ENCODE peak calls at places on chromosomes 5 and 9, in ten cellular contexts. X, W, T, U, R, E, D, B, C and H are unnamed samples.

GRCh38 chr9:86637515-86637914 is 283.3 kb upstream of the TUT7 start:
- DNase-seq in X (no peak), W (no peak), T (peak; percentile 13), U (no peak), R (no peak), E (no peak), D (peak; percentile 40), B (peak; percentile 6), C (no peak), H (peak; percentile 27)

GRCh38 chr5:145936401-145937131 is at the start of gene SH3RF2:
- DNase-seq in X (peak; percentile 51), W (no peak), T (peak; percentile 49), U (peak; percentile 67), R (peak; percentile 65), E (peak; percentile 85), D (peak; percentile 11), B (peak; percentile 86), C (peak; percentile 91), H (peak; percentile 73)

GRCh38 chr9:96391021-96391765 is 7.7 kb upstream of the SLC35D2 start:
- DNase-seq in X (peak; percentile 17), W (no peak), T (peak; percentile 29), U (peak; percentile 96), R (peak; percentile 60), E (no peak), D (no peak), B (peak; percentile 65), C (peak; percentile 74), H (peak; percentile 60)

GRCh38 chr5:144133050-144133633 is 37.3 kb downstream of the YIPF5 start:
- DNase-seq in X (no peak), W (no peak), T (no peak), U (no peak), R (no peak), E (no peak), D (no peak), B (no peak), C (no peak), H (no peak)

GRCh38 chr9:89531766-89532165 is 33.9 kb upstream of the SEMA4D start:
- DNase-seq in X (no peak), W (no peak), T (no peak), U (no peak), R (no peak), E (no peak), D (no peak), B (no peak), C (no peak), H (peak; percentile 1)

GRCh38 chr5:64612349-64612961 is 77.8 kb upstream of the SHISAL2B start:
- DNase-seq in X (no peak), W (no peak), T (peak; percentile 48), U (peak; percentile 39), R (no peak), E (peak; percentile 48), D (peak; percentile 12), B (peak; percentile 76), C (no peak), H (peak; percentile 27)

GRCh38 chr5:90940227-90940995 is 381.8 kb downstream of the ADGRV1 start:
- DNase-seq in X (peak; percentile 20), W (no peak), T (no peak), U (no peak), R (no peak), E (no peak), D (no peak), B (peak; percentile 24), C (peak; percentile 40), H (no peak)

GRCh38 chr5:65481171-65481575 is 547 bp downstream of the ADAMTS6 start:
- DNase-seq in X (no peak), W (no peak), T (no peak), U (no peak), R (no peak), E (no peak), D (no peak), B (peak; percentile 64), C (no peak), H (no peak)

GRCh38 chr5:14257995-14258403 is 114.9 kb downstream of the TRIO start:
- DNase-seq in X (no peak), W (no peak), T (no peak), U (no peak), R (no peak), E (no peak), D (no peak), B (no peak), C (no peak), H (no peak)

GRCh38 chr5:138789771-138790242 is 36.6 kb downstream of the CTNNA1 start:
- DNase-seq in X (no peak), W (no peak), T (no peak), U (peak; percentile 52), R (no peak), E (peak; percentile 37), D (peak; percentile 39), B (peak; percentile 50), C (no peak), H (no peak)

GRCh38 chr5:144487207-144487606 is 316.5 kb downstream of the KCTD16 start:
- DNase-seq in X (no peak), W (no peak), T (no peak), U (no peak), R (no peak), E (no peak), D (no peak), B (no peak), C (no peak), H (no peak)

GRCh38 chr5:11584008-11584407 is 320.2 kb downstream of the CTNND2 start:
- DNase-seq in X (no peak), W (no peak), T (no peak), U (no peak), R (no peak), E (no peak), D (no peak), B (no peak), C (no peak), H (no peak)

GRCh38 chr5:124402144-124402581 is 344.3 kb downstream of the ZNF608 start:
- DNase-seq in X (peak; percentile 78), W (no peak), T (peak; percentile 75), U (no peak), R (no peak), E (no peak), D (no peak), B (peak; percentile 37), C (peak; percentile 23), H (peak; percentile 36)

GRCh38 chr9:31574006-31574750 is 810.3 kb upstream of the ACO1 start:
- DNase-seq in X (no peak), W (no peak), T (no peak), U (no peak), R (no peak), E (no peak), D (no peak), B (no peak), C (no peak), H (no peak)

GRCh38 chr5:132487841-132488555 is 2.6 kb downstream of the IRF1 start:
- DNase-seq in X (peak; percentile 6), W (peak; percentile 77), T (no peak), U (no peak), R (peak; percentile 57), E (no peak), D (no peak), B (no peak), C (peak; percentile 15), H (peak; percentile 25)
- TF ChIP-seq POLR2AphosphoS5 in X (no peak), W (no peak), T (no peak), U (no peak), R (no peak), E (no peak), D (no peak), B (no peak), C (no peak), H (no peak)

GRCh38 chr9:136693490-136694162 is 6.4 kb upstream of the AGPAT2 start:
- DNase-seq in X (peak; percentile 67), W (no peak), T (no peak), U (peak; percentile 63), R (no peak), E (peak; percentile 76), D (peak; percentile 82), B (peak; percentile 28), C (peak; percentile 92), H (peak; percentile 88)
- H3K4me1 ChIP-seq in X (no peaks in the 10 kb centered on the region), W (peaks cover 58% of the 10 kb centered on the region), T (peaks cover 4% of the 10 kb centered on the region), U (peaks cover 70% of the 10 kb centered on the region), R (peaks cover 39% of the 10 kb centered on the region), E (peaks cover 77% of the 10 kb centered on the region), D (peaks cover 76% of the 10 kb centered on the region), B (peaks cover 6% of the 10 kb centered on the region), C (peaks cover 84% of the 10 kb centered on the region), H (peaks cover 90% of the 10 kb centered on the region)

DNA sequence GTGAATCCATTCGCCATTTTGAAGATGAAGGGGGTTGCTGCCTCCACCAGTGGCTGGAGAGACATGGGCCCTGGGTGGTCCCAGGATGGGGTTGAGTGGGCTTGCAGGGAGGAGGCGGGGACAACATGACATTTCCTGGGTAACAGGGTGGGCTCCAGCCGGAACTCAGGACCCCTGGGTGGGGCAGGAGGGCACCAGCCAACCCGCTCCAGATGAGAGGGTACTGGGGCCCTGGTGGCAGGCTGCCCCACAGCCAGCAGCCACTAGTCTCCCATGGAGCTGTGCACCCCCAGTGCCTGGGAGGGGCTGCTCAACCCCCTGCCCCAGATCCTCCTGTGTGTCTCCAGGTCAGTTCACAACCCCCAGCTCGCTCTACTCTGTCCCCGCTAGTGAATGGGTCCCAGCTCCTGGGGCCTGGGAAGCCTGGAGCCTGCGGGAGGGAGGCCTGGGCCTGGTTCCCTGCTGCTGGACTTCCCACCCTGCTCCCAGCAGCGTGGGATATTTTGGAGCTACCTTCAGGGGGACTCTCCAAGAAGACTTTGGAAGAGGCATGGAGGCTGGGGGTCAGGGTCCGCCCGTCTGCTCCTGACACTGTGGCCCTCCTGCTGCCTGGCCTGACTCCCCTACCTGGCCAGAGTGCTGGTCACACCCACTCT is 55.9 kb downstream of the AHRR start:
- DNase-seq in X (peak; percentile 13), W (peak; percentile 62), T (peak; percentile 2), U (no peak), R (peak; percentile 56), E (no peak), D (no peak), B (no peak), C (peak; percentile 3), H (no peak)
- TF ChIP-seq POLR2A in X (no peak), W (no peak), T (no peak), U (no peak), R (no peak), E (no peak), D (no peak), B (no peak), C (no peak), H (no peak)

GRCh38 chr5:179832039-179832745 is 11.5 kb downstream of the SQSTM1 start:
- DNase-seq in X (no peak), W (no peak), T (no peak), U (no peak), R (peak; percentile 56), E (no peak), D (no peak), B (no peak), C (no peak), H (no peak)

GRCh38 chr5:179836225-179837019 is 15.7 kb downstream of the SQSTM1 start:
- DNase-seq in X (no peak), W (peak; percentile 81), T (no peak), U (no peak), R (peak; percentile 77), E (no peak), D (no peak), B (no peak), C (no peak), H (no peak)

GRCh38 chr5:179834120-179834519 is 13.4 kb downstream of the SQSTM1 start:
- DNase-seq in X (no peak), W (no peak), T (no peak), U (no peak), R (no peak), E (no peak), D (peak; percentile 39), B (no peak), C (no peak), H (no peak)

GRCh38 chr5:179833709-179834070 is 13.0 kb downstream of the SQSTM1 start:
- DNase-seq in X (no peak), W (no peak), T (no peak), U (no peak), R (no peak), E (no peak), D (no peak), B (no peak), C (no peak), H (no peak)

GRCh38 chr5:179833056-179833708 is 12.5 kb downstream of the SQSTM1 start:
- DNase-seq in X (no peak), W (no peak), T (no peak), U (no peak), R (no peak), E (no peak), D (no peak), B (no peak), C (no peak), H (no peak)
- TF ChIP-seq POLR2AphosphoS5 in X (no peak), W (peak; percentile 71), T (no peak), U (peak; percentile 24), R (no peak), E (no peak), D (no peak), B (no peak), C (no peak), H (no peak)